ENCODE peak calls at places on chromosome X, in four cellular contexts. One of them, this sample, is unnamed.

GRCh38 chrX:140389331-140389730 is 115.5 kb downstream of the SOX3 start:
- DNase-seq in stimulated activated CD4-positive, alpha-beta T cell treated with anti-CD3 and anti-CD28 coated beads, Interleukin-12 subunit alpha, Interleukin-12 subunit beta, amount 100 ng/mL, for 24 hours: no peak
- DNase-seq in Kasumi-1: no peak
- DNase-seq in AG20443: no peak
- DNase-seq in this sample: no peak

GRCh38 chrX:150157291-150157690 is 205.8 kb upstream of the MAMLD1 start:
- DNase-seq in stimulated activated CD4-positive, alpha-beta T cell treated with anti-CD3 and anti-CD28 coated beads, Interleukin-12 subunit alpha, Interleukin-12 subunit beta, amount 100 ng/mL, for 24 hours: no peak
- DNase-seq in Kasumi-1: no peak
- DNase-seq in AG20443: no peak
- DNase-seq in this sample: no peak

GRCh38 chrX:118520206-118520857 is 24.7 kb downstream of the DOCK11 start:
- DNase-seq in stimulated activated CD4-positive, alpha-beta T cell treated with anti-CD3 and anti-CD28 coated beads, Interleukin-12 subunit alpha, Interleukin-12 subunit beta, amount 100 ng/mL, for 24 hours: no peak
- DNase-seq in Kasumi-1: no peak
- DNase-seq in AG20443: peak
- DNase-seq in this sample: no peak

GRCh38 chrX:8037593-8038348 is 110.6 kb upstream of the PNPLA4 start:
- DNase-seq in stimulated activated CD4-positive, alpha-beta T cell treated with anti-CD3 and anti-CD28 coated beads, Interleukin-12 subunit alpha, Interleukin-12 subunit beta, amount 100 ng/mL, for 24 hours: no peak
- DNase-seq in Kasumi-1: no peak
- DNase-seq in AG20443: no peak
- DNase-seq in this sample: no peak

GRCh38 chrX:141468940-141469339 is 115.6 kb downstream of the SPANXA1 start:
- DNase-seq in stimulated activated CD4-positive, alpha-beta T cell treated with anti-CD3 and anti-CD28 coated beads, Interleukin-12 subunit alpha, Interleukin-12 subunit beta, amount 100 ng/mL, for 24 hours: no peak
- DNase-seq in Kasumi-1: no peak
- DNase-seq in AG20443: peak
- DNase-seq in this sample: no peak

GRCh38 chrX:16870861-16871584 is 861 bp upstream of the RBBP7 start:
- DNase-seq in stimulated activated CD4-positive, alpha-beta T cell treated with anti-CD3 and anti-CD28 coated beads, Interleukin-12 subunit alpha, Interleukin-12 subunit beta, amount 100 ng/mL, for 24 hours: no peak
- DNase-seq in Kasumi-1: peak
- DNase-seq in AG20443: no peak
- DNase-seq in this sample: no peak

GRCh38 chrX:40205471-40205870 is 107.7 kb upstream of the BCOR start:
- DNase-seq in stimulated activated CD4-positive, alpha-beta T cell treated with anti-CD3 and anti-CD28 coated beads, Interleukin-12 subunit alpha, Interleukin-12 subunit beta, amount 100 ng/mL, for 24 hours: no peak
- DNase-seq in Kasumi-1: no peak
- DNase-seq in AG20443: no peak
- DNase-seq in this sample: no peak

GRCh38 chrX:24862343-24862742 is 153.4 kb downstream of the ARX start:
- DNase-seq in stimulated activated CD4-positive, alpha-beta T cell treated with anti-CD3 and anti-CD28 coated beads, Interleukin-12 subunit alpha, Interleukin-12 subunit beta, amount 100 ng/mL, for 24 hours: no peak
- DNase-seq in Kasumi-1: no peak
- DNase-seq in AG20443: no peak
- DNase-seq in this sample: no peak

GRCh38 chrX:122238801-122239200 is 945.3 kb upstream of the GRIA3 start:
- DNase-seq in stimulated activated CD4-positive, alpha-beta T cell treated with anti-CD3 and anti-CD28 coated beads, Interleukin-12 subunit alpha, Interleukin-12 subunit beta, amount 100 ng/mL, for 24 hours: no peak
- DNase-seq in Kasumi-1: no peak
- DNase-seq in AG20443: peak
- DNase-seq in this sample: no peak

GRCh38 chrX:100946521-100946920 is 17.8 kb upstream of the XKRX start:
- DNase-seq in stimulated activated CD4-positive, alpha-beta T cell treated with anti-CD3 and anti-CD28 coated beads, Interleukin-12 subunit alpha, Interleukin-12 subunit beta, amount 100 ng/mL, for 24 hours: no peak
- DNase-seq in Kasumi-1: no peak
- DNase-seq in AG20443: peak
- DNase-seq in this sample: no peak

GRCh38 chrX:8738588-8739189 is 6.8 kb upstream of the ANOS1 start:
- DNase-seq in stimulated activated CD4-positive, alpha-beta T cell treated with anti-CD3 and anti-CD28 coated beads, Interleukin-12 subunit alpha, Interleukin-12 subunit beta, amount 100 ng/mL, for 24 hours: peak
- DNase-seq in Kasumi-1: peak
- DNase-seq in AG20443: no peak
- DNase-seq in this sample: no peak

GRCh38 chrX:107935664-107936433 is 46.3 kb downstream of the TEX13B start:
- DNase-seq in stimulated activated CD4-positive, alpha-beta T cell treated with anti-CD3 and anti-CD28 coated beads, Interleukin-12 subunit alpha, Interleukin-12 subunit beta, amount 100 ng/mL, for 24 hours: no peak
- DNase-seq in Kasumi-1: no peak
- DNase-seq in AG20443: peak
- DNase-seq in this sample: no peak

GRCh38 chrX:123859409-123859827 is 435 bp upstream of the XIAP start:
- DNase-seq in stimulated activated CD4-positive, alpha-beta T cell treated with anti-CD3 and anti-CD28 coated beads, Interleukin-12 subunit alpha, Interleukin-12 subunit beta, amount 100 ng/mL, for 24 hours: peak
- DNase-seq in Kasumi-1: peak
- DNase-seq in AG20443: peak
- DNase-seq in this sample: no peak

GRCh38 chrX:54820737-54821136 is 13.2 kb downstream of the MAGED2 start:
- DNase-seq in stimulated activated CD4-positive, alpha-beta T cell treated with anti-CD3 and anti-CD28 coated beads, Interleukin-12 subunit alpha, Interleukin-12 subunit beta, amount 100 ng/mL, for 24 hours: no peak
- DNase-seq in Kasumi-1: no peak
- DNase-seq in AG20443: no peak
- DNase-seq in this sample: no peak

GRCh38 chrX:129139837-129140679 is 383.2 kb downstream of the SMARCA1 start:
- DNase-seq in stimulated activated CD4-positive, alpha-beta T cell treated with anti-CD3 and anti-CD28 coated beads, Interleukin-12 subunit alpha, Interleukin-12 subunit beta, amount 100 ng/mL, for 24 hours: no peak
- DNase-seq in Kasumi-1: no peak
- DNase-seq in AG20443: no peak
- DNase-seq in this sample: no peak

GRCh38 chrX:5959286-5959685 is 269.4 kb downstream of the NLGN4X start:
- DNase-seq in stimulated activated CD4-positive, alpha-beta T cell treated with anti-CD3 and anti-CD28 coated beads, Interleukin-12 subunit alpha, Interleukin-12 subunit beta, amount 100 ng/mL, for 24 hours: no peak
- DNase-seq in Kasumi-1: no peak
- DNase-seq in AG20443: no peak
- DNase-seq in this sample: no peak

GRCh38 chrX:24805201-24805600 is 111.5 kb downstream of the POLA1 start:
- DNase-seq in stimulated activated CD4-positive, alpha-beta T cell treated with anti-CD3 and anti-CD28 coated beads, Interleukin-12 subunit alpha, Interleukin-12 subunit beta, amount 100 ng/mL, for 24 hours: no peak
- DNase-seq in Kasumi-1: no peak
- DNase-seq in AG20443: no peak
- DNase-seq in this sample: no peak

GRCh38 chrX:2549874-2550273 is 49.1 kb upstream of the DHRSX start:
- DNase-seq in stimulated activated CD4-positive, alpha-beta T cell treated with anti-CD3 and anti-CD28 coated beads, Interleukin-12 subunit alpha, Interleukin-12 subunit beta, amount 100 ng/mL, for 24 hours: no peak
- DNase-seq in Kasumi-1: no peak
- DNase-seq in AG20443: no peak
- DNase-seq in this sample: no peak

GRCh38 chrX:15299945-15300851 is 15.2 kb downstream of the ASB11 start:
- DNase-seq in stimulated activated CD4-positive, alpha-beta T cell treated with anti-CD3 and anti-CD28 coated beads, Interleukin-12 subunit alpha, Interleukin-12 subunit beta, amount 100 ng/mL, for 24 hours: no peak
- DNase-seq in Kasumi-1: peak
- DNase-seq in AG20443: peak
- DNase-seq in this sample: no peak

GRCh38 chrX:24646745-24647182 is 383 bp downstream of the PCYT1B start:
- DNase-seq in stimulated activated CD4-positive, alpha-beta T cell treated with anti-CD3 and anti-CD28 coated beads, Interleukin-12 subunit alpha, Interleukin-12 subunit beta, amount 100 ng/mL, for 24 hours: no peak
- DNase-seq in Kasumi-1: no peak
- DNase-seq in AG20443: no peak
- DNase-seq in this sample: no peak

GRCh38 chrX:57528670-57529255 is 63.0 kb upstream of the ZXDB start:
- DNase-seq in stimulated activated CD4-positive, alpha-beta T cell treated with anti-CD3 and anti-CD28 coated beads, Interleukin-12 subunit alpha, Interleukin-12 subunit beta, amount 100 ng/mL, for 24 hours: no peak
- DNase-seq in Kasumi-1: peak
- DNase-seq in AG20443: no peak
- DNase-seq in this sample: no peak

GRCh38 chrX:105221374-105221773 is 880 bp upstream of the TEX13A start:
- DNase-seq in stimulated activated CD4-positive, alpha-beta T cell treated with anti-CD3 and anti-CD28 coated beads, Interleukin-12 subunit alpha, Interleukin-12 subunit beta, amount 100 ng/mL, for 24 hours: no peak
- DNase-seq in Kasumi-1: no peak
- DNase-seq in AG20443: no peak
- DNase-seq in this sample: no peak

GRCh38 chrX:19907794-19908193 is 20.4 kb upstream of the SH3KBP1 start:
- DNase-seq in stimulated activated CD4-positive, alpha-beta T cell treated with anti-CD3 and anti-CD28 coated beads, Interleukin-12 subunit alpha, Interleukin-12 subunit beta, amount 100 ng/mL, for 24 hours: no peak
- DNase-seq in Kasumi-1: no peak
- DNase-seq in AG20443: no peak
- DNase-seq in this sample: no peak

GRCh38 chrX:10819973-10820372 is 199.6 kb upstream of the MID1 start:
- DNase-seq in stimulated activated CD4-positive, alpha-beta T cell treated with anti-CD3 and anti-CD28 coated beads, Interleukin-12 subunit alpha, Interleukin-12 subunit beta, amount 100 ng/mL, for 24 hours: no peak
- DNase-seq in Kasumi-1: no peak
- DNase-seq in AG20443: no peak
- DNase-seq in this sample: no peak

GRCh38 chrX:154419688-154420401 is 8.5 kb downstream of the TAFAZZIN start:
- DNase-seq in stimulated activated CD4-positive, alpha-beta T cell treated with anti-CD3 and anti-CD28 coated beads, Interleukin-12 subunit alpha, Interleukin-12 subunit beta, amount 100 ng/mL, for 24 hours: no peak
- DNase-seq in Kasumi-1: no peak
- DNase-seq in AG20443: no peak
- DNase-seq in this sample: no peak

GRCh38 chrX:39636481-39636880 is 461.3 kb downstream of the BCOR start:
- DNase-seq in stimulated activated CD4-positive, alpha-beta T cell treated with anti-CD3 and anti-CD28 coated beads, Interleukin-12 subunit alpha, Interleukin-12 subunit beta, amount 100 ng/mL, for 24 hours: no peak
- DNase-seq in Kasumi-1: no peak
- DNase-seq in AG20443: no peak
- DNase-seq in this sample: no peak

GRCh38 chrX:11089802-11090201 is 21.3 kb upstream of the HCCS start:
- DNase-seq in stimulated activated CD4-positive, alpha-beta T cell treated with anti-CD3 and anti-CD28 coated beads, Interleukin-12 subunit alpha, Interleukin-12 subunit beta, amount 100 ng/mL, for 24 hours: no peak
- DNase-seq in Kasumi-1: no peak
- DNase-seq in AG20443: no peak
- DNase-seq in this sample: no peak

GRCh38 chrX:19245711-19246269 is 97.9 kb upstream of the PDHA1 start:
- DNase-seq in stimulated activated CD4-positive, alpha-beta T cell treated with anti-CD3 and anti-CD28 coated beads, Interleukin-12 subunit alpha, Interleukin-12 subunit beta, amount 100 ng/mL, for 24 hours: no peak
- DNase-seq in Kasumi-1: no peak
- DNase-seq in AG20443: no peak
- DNase-seq in this sample: no peak

GRCh38 chrX:104662694-104663093 is 96.7 kb downstream of the IL1RAPL2 start:
- DNase-seq in stimulated activated CD4-positive, alpha-beta T cell treated with anti-CD3 and anti-CD28 coated beads, Interleukin-12 subunit alpha, Interleukin-12 subunit beta, amount 100 ng/mL, for 24 hours: no peak
- DNase-seq in Kasumi-1: no peak
- DNase-seq in AG20443: no peak
- DNase-seq in this sample: no peak

This sample was measured in omental fat pad.